ENCODE peak calls at places on chromosomes 7 and 10, in eight cellular contexts. One of them, this sample, is unnamed.

GRCh38 chr7:30900053-30900452 is 11.6 kb upstream of the AQP1 start:
- DNase-seq in colonic mucosa: no peak
- DNase-seq in right cardiac atrium: no peak
- DNase-seq in aorta: no peak
- DNase-seq in SK-N-SH: no peak
- DNase-seq in breast epithelium: no peak
- DNase-seq in upper lobe of right lung: no peak
- DNase-seq in kidney: no peak
- DNase-seq in this sample: no peak

GRCh38 chr7:39697481-39697880 is 74.1 kb downstream of the RALA start:
- DNase-seq in colonic mucosa: no peak
- DNase-seq in right cardiac atrium: no peak
- DNase-seq in aorta: no peak
- DNase-seq in SK-N-SH: no peak
- DNase-seq in breast epithelium: no peak
- DNase-seq in upper lobe of right lung: no peak
- DNase-seq in kidney: no peak
- DNase-seq in this sample: no peak

GRCh38 chr10:118873080-118873737 is 118.4 kb upstream of the CACUL1 start:
- DNase-seq in colonic mucosa: no peak
- DNase-seq in right cardiac atrium: no peak
- DNase-seq in aorta: no peak
- DNase-seq in SK-N-SH: no peak
- DNase-seq in breast epithelium: no peak
- DNase-seq in upper lobe of right lung: no peak
- DNase-seq in kidney: no peak
- DNase-seq in this sample: no peak

GRCh38 chr10:7193369-7193768 is 217.5 kb downstream of the SFMBT2 start:
- DNase-seq in colonic mucosa: no peak
- DNase-seq in right cardiac atrium: no peak
- DNase-seq in aorta: no peak
- DNase-seq in SK-N-SH: no peak
- DNase-seq in breast epithelium: no peak
- DNase-seq in upper lobe of right lung: no peak
- DNase-seq in kidney: no peak
- DNase-seq in this sample: no peak

GRCh38 chr10:27319752-27320561 is 79.4 kb upstream of the ACBD5 start:
- DNase-seq in colonic mucosa: peak; percentile 32
- DNase-seq in right cardiac atrium: peak; percentile 87
- DNase-seq in aorta: peak; percentile 67
- DNase-seq in SK-N-SH: peak; percentile 23
- DNase-seq in breast epithelium: peak; percentile 61
- DNase-seq in upper lobe of right lung: peak; percentile 78
- DNase-seq in kidney: peak; percentile 93
- DNase-seq in this sample: peak; percentile 50

GRCh38 chr7:100604976-100605911 is 3.1 kb downstream of the PCOLCE start:
- DNase-seq in colonic mucosa: peak; percentile 68
- DNase-seq in right cardiac atrium: no peak
- DNase-seq in aorta: peak; percentile 72
- DNase-seq in SK-N-SH: no peak
- DNase-seq in breast epithelium: no peak
- DNase-seq in upper lobe of right lung: peak; percentile 86
- DNase-seq in kidney: peak; percentile 87
- DNase-seq in this sample: peak; percentile 69

GRCh38 chr7:20107582-20107981 is 109.6 kb downstream of the MACC1 start:
- DNase-seq in colonic mucosa: no peak
- DNase-seq in right cardiac atrium: no peak
- DNase-seq in aorta: no peak
- DNase-seq in SK-N-SH: no peak
- DNase-seq in breast epithelium: no peak
- DNase-seq in upper lobe of right lung: no peak
- DNase-seq in kidney: no peak
- DNase-seq in this sample: no peak

GRCh38 chr7:127979728-127980126 is 51.5 kb downstream of the LRRC4 start:
- DNase-seq in colonic mucosa: no peak
- DNase-seq in right cardiac atrium: no peak
- DNase-seq in aorta: no peak
- DNase-seq in SK-N-SH: no peak
- DNase-seq in breast epithelium: no peak
- DNase-seq in upper lobe of right lung: no peak
- DNase-seq in kidney: no peak
- DNase-seq in this sample: no peak

GRCh38 chr7:123966936-123967335 is 41.9 kb downstream of the SPAM1 start:
- DNase-seq in colonic mucosa: no peak
- DNase-seq in right cardiac atrium: no peak
- DNase-seq in aorta: no peak
- DNase-seq in SK-N-SH: no peak
- DNase-seq in breast epithelium: no peak
- DNase-seq in upper lobe of right lung: no peak
- DNase-seq in kidney: no peak
- DNase-seq in this sample: no peak

GRCh38 chr7:112238852-112239610 is 32.5 kb downstream of the ZNF277 start:
- DNase-seq in colonic mucosa: no peak
- DNase-seq in right cardiac atrium: no peak
- DNase-seq in aorta: no peak
- DNase-seq in SK-N-SH: no peak
- DNase-seq in breast epithelium: no peak
- DNase-seq in upper lobe of right lung: no peak
- DNase-seq in kidney: no peak
- DNase-seq in this sample: no peak

GRCh38 chr10:103881420-103882284 is 26.3 kb upstream of the SH3PXD2A start:
- DNase-seq in colonic mucosa: no peak
- DNase-seq in right cardiac atrium: no peak
- DNase-seq in aorta: no peak
- DNase-seq in SK-N-SH: no peak
- DNase-seq in breast epithelium: no peak
- DNase-seq in upper lobe of right lung: no peak
- DNase-seq in kidney: no peak
- DNase-seq in this sample: peak; percentile 41

GRCh38 chr10:95909591-95909990 is 1.8 kb downstream of the CC2D2B start:
- DNase-seq in colonic mucosa: no peak
- DNase-seq in right cardiac atrium: no peak
- DNase-seq in aorta: no peak
- DNase-seq in SK-N-SH: no peak
- DNase-seq in breast epithelium: no peak
- DNase-seq in upper lobe of right lung: no peak
- DNase-seq in kidney: no peak
- DNase-seq in this sample: no peak

GRCh38 chr10:95907454-95908253 is at the start of gene CC2D2B:
- DNase-seq in colonic mucosa: peak; percentile 85
- DNase-seq in right cardiac atrium: peak; percentile 82
- DNase-seq in aorta: peak; percentile 90
- DNase-seq in SK-N-SH: peak; percentile 94
- DNase-seq in breast epithelium: peak; percentile 84
- DNase-seq in upper lobe of right lung: peak; percentile 93
- DNase-seq in kidney: peak; percentile 93
- DNase-seq in this sample: peak; percentile 83

GRCh38 chr10:95908450-95908849 is 675 bp downstream of the CC2D2B start:
- DNase-seq in colonic mucosa: no peak
- DNase-seq in right cardiac atrium: no peak
- DNase-seq in aorta: no peak
- DNase-seq in SK-N-SH: no peak
- DNase-seq in breast epithelium: no peak
- DNase-seq in upper lobe of right lung: no peak
- DNase-seq in kidney: no peak
- DNase-seq in this sample: no peak

GRCh38 chr10:95906675-95907453 is 911 bp upstream of the CC2D2B start:
- DNase-seq in colonic mucosa: peak; percentile 63
- DNase-seq in right cardiac atrium: peak; percentile 50
- DNase-seq in aorta: peak; percentile 60
- DNase-seq in SK-N-SH: peak; percentile 51
- DNase-seq in breast epithelium: peak; percentile 54
- DNase-seq in upper lobe of right lung: no peak
- DNase-seq in kidney: no peak
- DNase-seq in this sample: peak; percentile 31
- H3K27ac ChIP-seq in colonic mucosa: peak overlapping the region; percentile 83
- H3K27ac ChIP-seq in right cardiac atrium: peak overlapping the region; percentile 31
- H3K27ac ChIP-seq in aorta: peak overlapping the region; percentile 34
- H3K27ac ChIP-seq in SK-N-SH: peak overlapping the region; percentile 71
- H3K27ac ChIP-seq in breast epithelium: peak overlapping the region; percentile 82
- H3K27ac ChIP-seq in upper lobe of right lung: peak overlapping the region; percentile 81
- H3K27ac ChIP-seq in kidney: peak overlapping the region; percentile 58
- H3K27ac ChIP-seq in this sample: peak overlapping the region; percentile 77

GRCh38 chr10:77380723-77381122 is 256.9 kb downstream of the KCNMA1 start:
- DNase-seq in colonic mucosa: no peak
- DNase-seq in right cardiac atrium: no peak
- DNase-seq in aorta: no peak
- DNase-seq in SK-N-SH: no peak
- DNase-seq in breast epithelium: no peak
- DNase-seq in upper lobe of right lung: no peak
- DNase-seq in kidney: no peak
- DNase-seq in this sample: no peak
- H3K4me3 ChIP-seq in colonic mucosa: no peak overlapping the region
- H3K4me3 ChIP-seq in right cardiac atrium: no peak overlapping the region
- H3K4me3 ChIP-seq in aorta: no peak overlapping the region
- H3K4me3 ChIP-seq in SK-N-SH: no peak overlapping the region
- H3K4me3 ChIP-seq in breast epithelium: no peak overlapping the region
- H3K4me3 ChIP-seq in upper lobe of right lung: no peak overlapping the region
- H3K4me3 ChIP-seq in kidney: no peak overlapping the region
- H3K4me3 ChIP-seq in this sample: no peak overlapping the region

GRCh38 chr7:92763636-92764423 is 72.5 kb downstream of the CDK6 start:
- DNase-seq in colonic mucosa: peak; percentile 32
- DNase-seq in right cardiac atrium: no peak
- DNase-seq in aorta: no peak
- DNase-seq in SK-N-SH: no peak
- DNase-seq in breast epithelium: no peak
- DNase-seq in upper lobe of right lung: no peak
- DNase-seq in kidney: no peak
- DNase-seq in this sample: no peak

GRCh38 chr7:92762853-92763252 is 73.5 kb downstream of the CDK6 start:
- DNase-seq in colonic mucosa: no peak
- DNase-seq in right cardiac atrium: no peak
- DNase-seq in aorta: no peak
- DNase-seq in SK-N-SH: no peak
- DNase-seq in breast epithelium: no peak
- DNase-seq in upper lobe of right lung: no peak
- DNase-seq in kidney: no peak
- DNase-seq in this sample: no peak

GRCh38 chr7:92766461-92767003 is 69.8 kb downstream of the CDK6 start:
- DNase-seq in colonic mucosa: no peak
- DNase-seq in right cardiac atrium: no peak
- DNase-seq in aorta: no peak
- DNase-seq in SK-N-SH: no peak
- DNase-seq in breast epithelium: no peak
- DNase-seq in upper lobe of right lung: no peak
- DNase-seq in kidney: no peak
- DNase-seq in this sample: no peak

GRCh38 chr7:92767427-92767826 is 68.9 kb downstream of the CDK6 start:
- DNase-seq in colonic mucosa: no peak
- DNase-seq in right cardiac atrium: no peak
- DNase-seq in aorta: no peak
- DNase-seq in SK-N-SH: no peak
- DNase-seq in breast epithelium: no peak
- DNase-seq in upper lobe of right lung: no peak
- DNase-seq in kidney: no peak
- DNase-seq in this sample: no peak

DNA sequence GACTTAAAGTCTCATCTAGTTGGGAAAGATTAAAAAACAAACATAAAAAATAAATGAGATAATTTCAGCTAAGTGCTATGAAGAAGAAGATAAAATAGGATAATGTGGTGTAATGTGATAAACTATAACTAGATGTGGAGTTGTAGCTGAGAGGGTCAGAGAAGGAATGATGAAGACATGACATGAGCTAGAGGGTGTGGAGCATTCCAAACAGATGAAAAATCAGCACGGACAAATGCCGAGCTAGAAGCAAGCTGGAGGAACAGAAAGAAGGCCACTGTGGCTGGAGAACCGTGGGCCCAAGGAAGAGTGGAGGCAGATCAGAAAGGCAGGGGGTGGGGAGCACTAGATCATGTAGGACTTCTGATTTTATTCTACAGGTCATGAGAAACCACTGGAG is 70.6 kb downstream of the CDK6 start:
- DNase-seq in colonic mucosa: no peak
- DNase-seq in right cardiac atrium: no peak
- DNase-seq in aorta: peak; percentile 33
- DNase-seq in SK-N-SH: no peak
- DNase-seq in breast epithelium: no peak
- DNase-seq in upper lobe of right lung: no peak
- DNase-seq in kidney: no peak
- DNase-seq in this sample: no peak
- H3K4me1 ChIP-seq in colonic mucosa: peaks cover 8% of the 10 kb centered on the region
- H3K4me1 ChIP-seq in right cardiac atrium: peaks cover 3% of the 10 kb centered on the region
- H3K4me1 ChIP-seq in aorta: peaks cover 10% of the 10 kb centered on the region
- H3K4me1 ChIP-seq in SK-N-SH: peaks cover 57% of the 10 kb centered on the region
- H3K4me1 ChIP-seq in breast epithelium: no peaks in the 10 kb centered on the region
- H3K4me1 ChIP-seq in upper lobe of right lung: peaks cover 13% of the 10 kb centered on the region
- H3K4me1 ChIP-seq in kidney: no peaks in the 10 kb centered on the region
- H3K4me1 ChIP-seq in this sample: peaks cover 24% of the 10 kb centered on the region

GRCh38 chr7:106012935-106013439 is 49.9 kb downstream of the CDHR3 start:
- DNase-seq in colonic mucosa: no peak
- DNase-seq in right cardiac atrium: no peak
- DNase-seq in aorta: no peak
- DNase-seq in SK-N-SH: peak; percentile 61
- DNase-seq in breast epithelium: no peak
- DNase-seq in upper lobe of right lung: no peak
- DNase-seq in kidney: no peak
- DNase-seq in this sample: no peak

GRCh38 chr7:106018566-106019338 is 55.7 kb downstream of the CDHR3 start:
- DNase-seq in colonic mucosa: no peak
- DNase-seq in right cardiac atrium: no peak
- DNase-seq in aorta: no peak
- DNase-seq in SK-N-SH: no peak
- DNase-seq in breast epithelium: no peak
- DNase-seq in upper lobe of right lung: no peak
- DNase-seq in kidney: no peak
- DNase-seq in this sample: no peak

GRCh38 chr7:106017657-106018056 is 54.6 kb downstream of the CDHR3 start:
- DNase-seq in colonic mucosa: no peak
- DNase-seq in right cardiac atrium: no peak
- DNase-seq in aorta: no peak
- DNase-seq in SK-N-SH: no peak
- DNase-seq in breast epithelium: no peak
- DNase-seq in upper lobe of right lung: no peak
- DNase-seq in kidney: no peak
- DNase-seq in this sample: no peak

GRCh38 chr7:106015586-106016218 is 52.6 kb downstream of the CDHR3 start:
- DNase-seq in colonic mucosa: no peak
- DNase-seq in right cardiac atrium: no peak
- DNase-seq in aorta: no peak
- DNase-seq in SK-N-SH: peak; percentile 49
- DNase-seq in breast epithelium: no peak
- DNase-seq in upper lobe of right lung: no peak
- DNase-seq in kidney: no peak
- DNase-seq in this sample: no peak

DNA sequence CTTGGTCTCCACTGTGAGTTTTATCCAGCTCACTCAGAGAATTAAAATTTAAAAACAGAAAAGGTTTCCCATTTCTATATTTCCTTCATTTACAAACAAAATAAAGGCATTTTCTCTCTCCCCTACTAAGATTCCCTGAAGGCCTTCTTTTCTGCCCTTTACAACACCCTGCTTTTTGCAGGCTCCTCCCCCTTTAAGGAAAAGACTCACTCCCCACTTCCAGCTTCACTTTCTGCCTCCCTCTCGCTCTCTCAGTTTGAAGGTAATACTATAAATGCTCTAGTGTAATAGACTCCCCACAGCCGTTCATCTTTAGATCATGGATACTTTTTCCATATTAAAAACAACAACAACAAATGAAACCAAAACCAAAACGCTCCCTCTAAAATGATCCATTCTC is 53.3 kb downstream of the CDHR3 start:
- DNase-seq in colonic mucosa: no peak
- DNase-seq in right cardiac atrium: no peak
- DNase-seq in aorta: no peak
- DNase-seq in SK-N-SH: no peak
- DNase-seq in breast epithelium: no peak
- DNase-seq in upper lobe of right lung: no peak
- DNase-seq in kidney: no peak
- DNase-seq in this sample: no peak
- H3K27ac ChIP-seq in colonic mucosa: no peak overlapping the region
- H3K27ac ChIP-seq in right cardiac atrium: no peak overlapping the region
- H3K27ac ChIP-seq in aorta: no peak overlapping the region
- H3K27ac ChIP-seq in SK-N-SH: no peak overlapping the region
- H3K27ac ChIP-seq in breast epithelium: no peak overlapping the region
- H3K27ac ChIP-seq in upper lobe of right lung: no peak overlapping the region
- H3K27ac ChIP-seq in kidney: no peak overlapping the region
- H3K27ac ChIP-seq in this sample: no peak overlapping the region

This sample was measured in heart right ventricle.